ENCODE peak calls at places on chromosome 14, in five cellular contexts. One of them, this sample, is unnamed.
A peak's percentile ranks its signal among the peaks of the same experiment; 100 is the strongest.

GRCh38 chr14:47269788-47270492 is 405.5 kb downstream of the MDGA2 start:
- DNase-seq in left lung: no peak
- DNase-seq in tibial nerve: no peak
- DNase-seq in body of pancreas: no peak
- DNase-seq in uterus: no peak
- DNase-seq in this sample: no peak

GRCh38 chr14:46147486-46147885 is 504.1 kb downstream of the RPL10L start:
- DNase-seq in left lung: no peak
- DNase-seq in tibial nerve: no peak
- DNase-seq in body of pancreas: no peak
- DNase-seq in uterus: no peak
- DNase-seq in this sample: no peak

GRCh38 chr14:103209054-103209453 is 85.8 kb downstream of the TNFAIP2 start:
- DNase-seq in left lung: no peak
- DNase-seq in tibial nerve: no peak
- DNase-seq in body of pancreas: no peak
- DNase-seq in uterus: no peak
- DNase-seq in this sample: no peak

GRCh38 chr14:105086833-105087307 is 21.6 kb upstream of the GPR132 start:
- DNase-seq in left lung: peak; percentile 99
- DNase-seq in tibial nerve: peak; percentile 56
- DNase-seq in body of pancreas: peak; percentile 84
- DNase-seq in uterus: peak; percentile 76
- DNase-seq in this sample: peak; percentile 82

GRCh38 chr14:58887931-58888330 is 250.2 kb downstream of the DACT1 start:
- DNase-seq in left lung: no peak
- DNase-seq in tibial nerve: no peak
- DNase-seq in body of pancreas: no peak
- DNase-seq in uterus: no peak
- DNase-seq in this sample: no peak

GRCh38 chr14:76337619-76338545 is 38.1 kb upstream of the ESRRB start:
- DNase-seq in left lung: no peak
- DNase-seq in tibial nerve: no peak
- DNase-seq in body of pancreas: no peak
- DNase-seq in uterus: no peak
- DNase-seq in this sample: no peak

GRCh38 chr14:75811862-75812505 is 150.9 kb downstream of the TTLL5 start:
- DNase-seq in left lung: no peak
- DNase-seq in tibial nerve: no peak
- DNase-seq in body of pancreas: peak; percentile 43
- DNase-seq in uterus: peak; percentile 28
- DNase-seq in this sample: no peak

GRCh38 chr14:70754989-70755388 is 54.3 kb downstream of the MAP3K9 start:
- DNase-seq in left lung: peak; percentile 80
- DNase-seq in tibial nerve: no peak
- DNase-seq in body of pancreas: peak; percentile 54
- DNase-seq in uterus: no peak
- DNase-seq in this sample: no peak

GRCh38 chr14:96797943-96798349 is 764 bp downstream of the VRK1 start:
- DNase-seq in left lung: peak; percentile 77
- DNase-seq in tibial nerve: no peak
- DNase-seq in body of pancreas: no peak
- DNase-seq in uterus: no peak
- DNase-seq in this sample: no peak

GRCh38 chr14:20356422-20356821 is 13.0 kb downstream of the PARP2 start:
- DNase-seq in left lung: no peak
- DNase-seq in tibial nerve: no peak
- DNase-seq in body of pancreas: no peak
- DNase-seq in uterus: no peak
- DNase-seq in this sample: no peak

GRCh38 chr14:89493877-89494634 is 77.0 kb upstream of the FOXN3 start:
- DNase-seq in left lung: no peak
- DNase-seq in tibial nerve: no peak
- DNase-seq in body of pancreas: peak; percentile 25
- DNase-seq in uterus: no peak
- DNase-seq in this sample: no peak

GRCh38 chr14:83826838-83827237 is 1703.1 kb upstream of the FLRT2 start:
- DNase-seq in left lung: no peak
- DNase-seq in tibial nerve: no peak
- DNase-seq in body of pancreas: no peak
- DNase-seq in uterus: no peak
- DNase-seq in this sample: no peak

GRCh38 chr14:59305231-59305630 is 116.8 kb downstream of the DAAM1 start:
- DNase-seq in left lung: no peak
- DNase-seq in tibial nerve: no peak
- DNase-seq in body of pancreas: no peak
- DNase-seq in uterus: no peak
- DNase-seq in this sample: no peak

GRCh38 chr14:93079321-93079720 is 36.4 kb downstream of the ITPK1 start:
- DNase-seq in left lung: peak; percentile 53
- DNase-seq in tibial nerve: no peak
- DNase-seq in body of pancreas: no peak
- DNase-seq in uterus: no peak
- DNase-seq in this sample: no peak

GRCh38 chr14:93941293-93941910 is 14.3 kb downstream of the FAM181A start:
- DNase-seq in left lung: peak; percentile 68
- DNase-seq in tibial nerve: no peak
- DNase-seq in body of pancreas: peak; percentile 88
- DNase-seq in uterus: no peak
- DNase-seq in this sample: no peak

GRCh38 chr14:35808076-35808657 is 928 bp downstream of the RALGAPA1 start:
- DNase-seq in left lung: no peak
- DNase-seq in tibial nerve: no peak
- DNase-seq in body of pancreas: peak; percentile 58
- DNase-seq in uterus: no peak
- DNase-seq in this sample: no peak

GRCh38 chr14:23079716-23080115 is 15.2 kb downstream of the ACIN1 start:
- DNase-seq in left lung: no peak
- DNase-seq in tibial nerve: no peak
- DNase-seq in body of pancreas: no peak
- DNase-seq in uterus: no peak
- DNase-seq in this sample: no peak

GRCh38 chr14:23077962-23078361 is 17.0 kb downstream of the ACIN1 start:
- DNase-seq in left lung: no peak
- DNase-seq in tibial nerve: no peak
- DNase-seq in body of pancreas: no peak
- DNase-seq in uterus: no peak
- DNase-seq in this sample: no peak

GRCh38 chr14:23076785-23077408 is 18.0 kb downstream of the ACIN1 start:
- DNase-seq in left lung: no peak
- DNase-seq in tibial nerve: no peak
- DNase-seq in body of pancreas: peak; percentile 35
- DNase-seq in uterus: no peak
- DNase-seq in this sample: no peak

GRCh38 chr14:23080474-23080873 is 14.5 kb downstream of the ACIN1 start:
- DNase-seq in left lung: no peak
- DNase-seq in tibial nerve: no peak
- DNase-seq in body of pancreas: no peak
- DNase-seq in uterus: no peak
- DNase-seq in this sample: no peak

DNA sequence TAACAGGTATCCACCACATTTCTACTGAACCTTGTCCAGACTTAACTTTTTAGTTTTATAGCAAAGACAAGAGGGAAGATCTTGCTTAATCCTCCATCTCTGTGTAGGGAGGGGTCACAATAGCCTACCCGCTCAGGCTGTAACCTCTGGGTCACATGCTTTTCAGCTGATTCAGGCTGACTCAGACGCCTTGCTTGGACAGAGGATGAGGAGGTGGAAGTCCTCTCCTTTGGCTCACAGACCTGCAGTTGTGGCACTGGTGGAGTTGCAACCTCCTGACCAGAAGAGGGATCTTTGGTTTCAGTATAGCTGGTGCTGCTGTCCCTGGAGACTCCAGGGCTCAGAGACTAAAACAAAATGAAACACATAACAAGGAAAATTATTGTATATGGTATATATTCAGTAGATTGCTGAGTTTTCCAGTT is 16.2 kb downstream of the ACIN1 start:
- DNase-seq in left lung: no peak
- DNase-seq in tibial nerve: peak; percentile 45
- DNase-seq in body of pancreas: peak; percentile 40
- DNase-seq in uterus: peak; percentile 75
- DNase-seq in this sample: peak; percentile 84
- TF ChIP-seq CTCF in left lung: no peak
- TF ChIP-seq CTCF in tibial nerve: no peak
- TF ChIP-seq CTCF in body of pancreas: no peak
- TF ChIP-seq CTCF in uterus: no peak
- TF ChIP-seq CTCF in this sample: no peak

GRCh38 chr14:100644383-100644782 is 57.2 kb upstream of the BEGAIN start:
- DNase-seq in left lung: no peak
- DNase-seq in tibial nerve: no peak
- DNase-seq in body of pancreas: no peak
- DNase-seq in uterus: no peak
- DNase-seq in this sample: no peak
- H3K4me3 ChIP-seq in left lung: no peak overlapping the region
- H3K4me3 ChIP-seq in tibial nerve: no peak overlapping the region
- H3K4me3 ChIP-seq in body of pancreas: no peak overlapping the region
- H3K4me3 ChIP-seq in uterus: no peak overlapping the region
- H3K4me3 ChIP-seq in this sample: no peak overlapping the region

DNA sequence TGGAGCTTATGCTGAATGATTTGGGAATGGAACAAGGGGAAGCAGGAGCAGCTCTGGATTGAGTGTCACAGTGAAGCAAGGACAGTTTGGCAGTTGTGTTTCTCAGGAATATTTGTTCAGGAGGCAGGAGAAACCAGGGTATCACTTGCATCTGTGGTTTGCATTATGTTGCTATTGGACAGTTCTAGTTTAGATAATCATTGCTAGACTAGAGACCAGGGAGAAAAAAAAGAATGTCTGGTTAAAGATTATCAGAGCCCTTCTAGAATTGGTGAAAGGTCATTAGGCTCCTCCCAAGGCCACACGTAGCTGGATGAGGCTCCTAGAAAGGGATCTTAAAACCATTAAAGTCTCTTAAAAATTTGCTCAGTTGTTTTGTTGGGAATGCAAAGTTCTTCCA is 17.0 kb upstream of the SRSF5 start:
- DNase-seq in left lung: no peak
- DNase-seq in tibial nerve: no peak
- DNase-seq in body of pancreas: no peak
- DNase-seq in uterus: no peak
- DNase-seq in this sample: no peak
- H3K27ac ChIP-seq in left lung: no peak overlapping the region
- H3K27ac ChIP-seq in tibial nerve: no peak overlapping the region
- H3K27ac ChIP-seq in body of pancreas: no peak overlapping the region
- H3K27ac ChIP-seq in uterus: no peak overlapping the region
- H3K27ac ChIP-seq in this sample: no peak overlapping the region

GRCh38 chr14:85487215-85487614 is 42.7 kb upstream of the FLRT2 start:
- DNase-seq in left lung: no peak
- DNase-seq in tibial nerve: no peak
- DNase-seq in body of pancreas: no peak
- DNase-seq in uterus: no peak
- DNase-seq in this sample: no peak
- TF ChIP-seq CTCF in left lung: no peak
- TF ChIP-seq CTCF in tibial nerve: no peak
- TF ChIP-seq CTCF in body of pancreas: no peak
- TF ChIP-seq CTCF in uterus: no peak
- TF ChIP-seq CTCF in this sample: no peak